ENCODE peak calls at places on chromosomes 4 and X, in eight cellular contexts. M is HCT116, J is NB4, Z is suprapubic skin, K is natural killer cell, W is pancreas, G is GM13976, Q is left lung. P is an unnamed sample.

GRCh38 chr4:15162465-15163283 is 160.4 kb downstream of the CPEB2 start:
- DNase-seq in G (peak), Q (no peak), M (no peak), J (peak), K (no peak), Z (no peak), W (no peak), P (no peak)

GRCh38 chr4:78218260-78218659 is 161.1 kb downstream of the FRAS1 start:
- DNase-seq in J (no peak), W (no peak), M (no peak), K (no peak), G (no peak), Z (no peak), Q (no peak), P (no peak)

GRCh38 chr4:32661229-32661628 is 1941.1 kb downstream of the PCDH7 start:
- DNase-seq in G (no peak), M (no peak), Z (no peak), K (no peak), Q (no peak), W (no peak), J (no peak), P (no peak)

GRCh38 chrX:131830400-131831184 is 192.5 kb upstream of the STK26 start:
- DNase-seq in K (peak), W (peak), J (peak), Q (peak), Z (peak), M (peak), G (no peak), P (peak)

GRCh38 chr4:71449878-71450277 is 111.1 kb downstream of the SLC4A4 start:
- DNase-seq in W (no peak), Z (no peak), K (no peak), Q (no peak), J (no peak), M (no peak), G (no peak), P (no peak)

GRCh38 chr4:41135761-41136160 is 78.6 kb downstream of the APBB2 start:
- DNase-seq in G (no peak), M (no peak), J (no peak), Z (no peak), W (no peak), K (no peak), Q (no peak), P (no peak)

GRCh38 chrX:16177260-16177659 is 10.0 kb downstream of the MAGEB17 start:
- DNase-seq in Z (no peak), K (no peak), G (no peak), W (no peak), J (no peak), M (no peak), Q (no peak), P (no peak)

GRCh38 chrX:40651620-40652223 is 4.4 kb upstream of the CXorf38 start:
- DNase-seq in G (peak), Z (peak), Q (peak), M (peak), W (peak), K (peak), J (peak), P (no peak)

GRCh38 chrX:153702350-153703035 is 14.8 kb downstream of the SLC6A8 start:
- DNase-seq in J (no peak), G (no peak), Q (no peak), K (no peak), Z (no peak), W (peak), M (no peak), P (no peak)

GRCh38 chrX:149950681-149951080 is 12.4 kb upstream of the EOLA2 start:
- DNase-seq in M (peak), J (peak), G (peak), W (no peak), Q (no peak), K (no peak), Z (no peak), P (no peak)

GRCh38 chrX:40175416-40176255 is 77.9 kb upstream of the BCOR start:
- DNase-seq in Q (peak), M (no peak), Z (peak), W (peak), K (peak), G (peak), J (peak), P (peak)

GRCh38 chrX:78979789-78980464 is 34.7 kb downstream of the P2RY10 start:
- DNase-seq in Z (no peak), K (no peak), Q (no peak), G (peak), J (no peak), W (no peak), M (no peak), P (no peak)

GRCh38 chr4:3700223-3700622 is 66.0 kb upstream of the ADRA2C start:
- DNase-seq in J (no peak), Z (peak), W (peak), K (no peak), Q (no peak), M (no peak), G (no peak), P (no peak)

GRCh38 chrX:27622883-27623282 is 32.7 kb downstream of the DCAF8L2 start:
- DNase-seq in Q (no peak), J (no peak), G (no peak), K (no peak), M (no peak), Z (no peak), W (no peak), P (no peak)

GRCh38 chr4:181647396-181648107 is 595.6 kb upstream of the TENM3 start:
- DNase-seq in M (no peak), Z (no peak), G (no peak), K (no peak), W (no peak), J (no peak), Q (no peak), P (no peak)

GRCh38 chrX:24301806-24302205 is 12.1 kb downstream of the SUPT20HL2 start:
- DNase-seq in Q (no peak), W (no peak), K (no peak), G (no peak), J (no peak), M (no peak), Z (no peak), P (no peak)

GRCh38 chrX:24305905-24306304 is 8.0 kb downstream of the SUPT20HL2 start:
- DNase-seq in J (no peak), G (no peak), K (no peak), W (no peak), Q (no peak), M (no peak), Z (no peak), P (no peak)

GRCh38 chrX:24301060-24301459 is 12.8 kb downstream of the SUPT20HL2 start:
- DNase-seq in M (no peak), W (no peak), Q (no peak), G (no peak), Z (no peak), K (no peak), J (no peak), P (no peak)

DNA sequence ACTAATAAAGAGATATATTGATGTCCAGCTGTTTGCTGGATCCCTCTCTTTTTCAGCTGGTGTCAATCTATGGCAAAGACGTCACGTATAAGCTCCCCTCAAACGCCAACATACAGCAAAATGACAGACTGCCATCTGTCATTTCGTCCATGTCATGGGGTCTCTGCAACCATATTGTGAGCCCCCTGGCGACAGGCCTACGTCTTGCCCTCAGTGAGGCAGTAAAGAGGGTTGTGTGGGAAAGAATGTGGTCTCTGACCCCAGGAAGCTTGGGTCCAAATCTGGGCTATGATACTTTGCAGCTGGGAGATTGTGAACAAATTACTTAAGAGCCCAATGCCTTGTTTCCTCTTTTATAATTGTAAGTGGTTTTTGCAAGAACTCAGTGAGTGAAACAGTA is 7.4 kb downstream of the SUPT20HL2 start:
- DNase-seq in W (no peak), M (no peak), Q (no peak), Z (no peak), K (no peak), G (no peak), J (peak), P (no peak)
- TF ChIP-seq CTCF in W (no peak), M (no peak), Q (no peak), Z (no peak), K (no peak), G (peak), J (no peak), P (no peak)

GRCh38 chrX:115017455-115017854 is at the start of gene IL13RA2:
- DNase-seq in Z (no peak), W (no peak), G (no peak), M (no peak), K (no peak), Q (no peak), J (no peak), P (no peak)

GRCh38 chrX:115018944-115019343 is 1.5 kb upstream of the IL13RA2 start:
- DNase-seq in Q (no peak), G (no peak), Z (no peak), W (no peak), J (no peak), K (no peak), M (no peak), P (no peak)

GRCh38 chrX:115013705-115014104 is 3.7 kb downstream of the IL13RA2 start:
- DNase-seq in Q (no peak), J (no peak), G (no peak), W (no peak), Z (no peak), M (no peak), K (no peak), P (no peak)

GRCh38 chrX:115021121-115021520 is 3.7 kb upstream of the IL13RA2 start:
- DNase-seq in J (no peak), K (no peak), M (no peak), Z (no peak), G (no peak), W (no peak), Q (no peak), P (no peak)

GRCh38 chrX:115018040-115018647 is 728 bp upstream of the IL13RA2 start:
- DNase-seq in Z (no peak), M (no peak), W (no peak), K (no peak), J (peak), G (no peak), Q (no peak), P (no peak)
- TF ChIP-seq CTCF in Z (no peak), M (no peak), W (no peak), K (no peak), J (no peak), G (no peak), Q (no peak), P (peak)

GRCh38 chr4:179029683-179030082 is 1587.4 kb upstream of the AGA start:
- DNase-seq in W (no peak), J (no peak), Z (no peak), Q (no peak), G (no peak), M (no peak), K (no peak), P (no peak)
- TF ChIP-seq CTCF in W (no peak), J (no peak), Z (no peak), Q (no peak), G (no peak), M (no peak), K (no peak), P (no peak)

GRCh38 chr4:66108898-66109297 is 438.6 kb upstream of the EPHA5 start:
- DNase-seq in W (no peak), Z (no peak), J (no peak), M (no peak), K (no peak), Q (no peak), G (no peak), P (no peak)
- TF ChIP-seq CTCF in W (no peak), Z (no peak), J (no peak), M (no peak), K (no peak), Q (no peak), G (no peak), P (peak)